ENCODE peak calls at places on chromosome 2, in ten cellular contexts. Z is foreskin fibroblast; N is midbrain; R is HCEC 1CT; C is AG04450; W is naive thymus-derived CD4-positive, alpha-beta T cell; K is hippocampal formation; P is GDM1; L is activated CD4-positive, alpha-beta T cell treated with anti-CD3 and anti-CD28 coated beads for 1 hour; V is stomach. X is an unnamed sample.

GRCh38 chr2:62137431-62137830 is 58.5 kb upstream of the B3GNT2 start:
- DNase-seq in Z (no peak), N (no peak), R (no peak), C (no peak), W (no peak), K (no peak), P (no peak), L (no peak), V (no peak), X (no peak)

GRCh38 chr2:171505374-171505773 is 16.9 kb upstream of the CYBRD1 start:
- DNase-seq in Z (no peak), N (no peak), R (no peak), C (no peak), W (no peak), K (no peak), P (no peak), L (no peak), V (no peak), X (no peak)

GRCh38 chr2:98778741-98779483 is 48.0 kb upstream of the MGAT4A start:
- DNase-seq in Z (no peak), N (no peak), R (peak), C (no peak), W (no peak), K (no peak), P (no peak), L (no peak), V (no peak), X (no peak)

GRCh38 chr2:80068068-80068467 is 236.5 kb downstream of the LRRTM1 start:
- DNase-seq in Z (no peak), N (no peak), R (no peak), C (no peak), W (no peak), K (no peak), P (no peak), L (no peak), V (no peak), X (no peak)

GRCh38 chr2:230307485-230307884 is 19.5 kb upstream of the SP140L start:
- DNase-seq in Z (no peak), N (no peak), R (no peak), C (no peak), W (no peak), K (no peak), P (no peak), L (no peak), V (no peak), X (no peak)

GRCh38 chr2:71545572-71546274 is 92.4 kb downstream of the DYSF start:
- DNase-seq in Z (peak), N (peak), R (peak), C (peak), W (peak), K (peak), P (peak), L (no peak), V (no peak), X (peak)

GRCh38 chr2:151405376-151405775 is 4.3 kb upstream of the RIF1 start:
- DNase-seq in Z (no peak), N (no peak), R (no peak), C (no peak), W (no peak), K (no peak), P (no peak), L (no peak), V (no peak), X (no peak)

GRCh38 chr2:171025199-171025598 is 96.1 kb downstream of the GORASP2 start:
- DNase-seq in Z (no peak), N (no peak), R (no peak), C (no peak), W (no peak), K (no peak), P (no peak), L (no peak), V (no peak), X (no peak)

GRCh38 chr2:11564864-11565567 is 31.2 kb downstream of the GREB1 start:
- DNase-seq in Z (no peak), N (no peak), R (no peak), C (no peak), W (no peak), K (no peak), P (no peak), L (no peak), V (no peak), X (no peak)

GRCh38 chr2:127681288-127681771 is 6.0 kb upstream of the LIMS2 start:
- DNase-seq in Z (no peak), N (peak), R (no peak), C (no peak), W (no peak), K (no peak), P (no peak), L (no peak), V (no peak), X (no peak)